ENCODE peak calls at places on chromosome 16, in ten cellular contexts. T, C, K, S, Z, G, M, Q, N and I are unnamed samples.

GRCh38 chr16:65069090-65069489 is 52.8 kb downstream of the CDH11 start:
- DNase-seq in N (no peak), G (peak; percentile 23), M (peak; percentile 75), S (no peak), K (no peak), Q (peak; percentile 92), Z (no peak), C (no peak), T (no peak), I (no peak)

GRCh38 chr16:47873434-47873833 is 282.4 kb downstream of the ABCC12 start:
- DNase-seq in G (no peak), Q (no peak), C (no peak), M (no peak), S (no peak), K (no peak), Z (no peak), T (no peak), N (no peak), I (no peak)

GRCh38 chr16:12214509-12214908 is 238.0 kb downstream of the SNX29 start:
- DNase-seq in Q (no peak), N (no peak), C (no peak), G (no peak), S (no peak), Z (no peak), T (no peak), M (no peak), K (no peak), I (no peak)

GRCh38 chr16:54493594-54493993 is 207.0 kb upstream of the IRX3 start:
- DNase-seq in T (no peak), K (no peak), N (no peak), Z (no peak), G (no peak), M (no peak), C (no peak), S (no peak), Q (no peak), I (no peak)

GRCh38 chr16:81376880-81377279 is 62.1 kb downstream of the GAN start:
- DNase-seq in N (no peak), Z (no peak), C (no peak), Q (no peak), S (no peak), G (no peak), K (no peak), T (no peak), M (peak; percentile 6), I (no peak)

GRCh38 chr16:11138026-11138768 is 117.8 kb downstream of the SOCS1 start:
- DNase-seq in Z (no peak), K (no peak), M (no peak), G (no peak), N (no peak), C (no peak), S (no peak), Q (no peak), T (no peak), I (no peak)

GRCh38 chr16:82119405-82119804 is 50.6 kb downstream of the MPHOSPH6 start:
- DNase-seq in T (no peak), M (no peak), Q (no peak), K (no peak), N (no peak), G (no peak), C (no peak), Z (no peak), S (no peak), I (no peak)

GRCh38 chr16:3170440-3171180 is 17.4 kb upstream of the OR1F1 start:
- DNase-seq in Q (no peak), N (no peak), G (no peak), S (no peak), M (no peak), Z (peak; percentile 48), T (no peak), C (no peak), K (no peak), I (no peak)

GRCh38 chr16:88502776-88503280 is 49.7 kb downstream of the ZFPM1 start:
- DNase-seq in Z (no peak), N (no peak), S (no peak), K (no peak), G (no peak), T (no peak), M (no peak), Q (no peak), C (no peak), I (no peak)

GRCh38 chr16:88503374-88503770 is 50.3 kb downstream of the ZFPM1 start:
- DNase-seq in M (peak; percentile 51), T (no peak), K (no peak), N (no peak), Q (no peak), C (no peak), Z (no peak), G (no peak), S (no peak), I (no peak)

GRCh38 chr16:88505405-88506082 is 52.5 kb downstream of the ZFPM1 start:
- DNase-seq in Q (no peak), G (peak; percentile 75), Z (peak; percentile 72), N (peak; percentile 62), M (peak; percentile 30), K (peak; percentile 80), C (no peak), T (peak; percentile 85), S (peak; percentile 61), I (no peak)

GRCh38 chr16:88503771-88504488 is 50.9 kb downstream of the ZFPM1 start:
- DNase-seq in N (no peak), Z (no peak), M (no peak), G (no peak), C (no peak), Q (no peak), T (no peak), K (no peak), S (no peak), I (no peak)

GRCh38 chr16:88504489-88505404 is 51.7 kb downstream of the ZFPM1 start:
- DNase-seq in K (no peak), Z (no peak), G (no peak), S (no peak), T (no peak), M (no peak), N (no peak), Q (no peak), C (no peak), I (no peak)
- H3K4me1 ChIP-seq in K (no peaks in the 10 kb centered on the region), Z (peaks cover under 1% of the 10 kb centered on the region), G (peaks cover 9% of the 10 kb centered on the region), S (no peaks in the 10 kb centered on the region), T (peaks cover 11% of the 10 kb centered on the region), M (peaks cover 14% of the 10 kb centered on the region), N (no peaks in the 10 kb centered on the region), Q (no peaks in the 10 kb centered on the region), C (no peaks in the 10 kb centered on the region), I (peaks cover 9% of the 10 kb centered on the region)

GRCh38 chr16:23088018-23088417 is 61.2 kb downstream of the USP31 start:
- DNase-seq in M (no peak), C (no peak), G (no peak), Z (no peak), S (no peak), T (no peak), N (no peak), Q (no peak), K (no peak), I (no peak)

GRCh38 chr16:23089111-23089510 is 60.1 kb downstream of the USP31 start:
- DNase-seq in G (no peak), C (no peak), Z (no peak), Q (no peak), S (no peak), M (no peak), N (no peak), T (no peak), K (no peak), I (no peak)

GRCh38 chr16:23092072-23092800 is 57.0 kb downstream of the USP31 start:
- DNase-seq in N (no peak), Q (no peak), S (no peak), M (no peak), G (no peak), C (no peak), Z (no peak), K (no peak), T (no peak), I (no peak)

DNA sequence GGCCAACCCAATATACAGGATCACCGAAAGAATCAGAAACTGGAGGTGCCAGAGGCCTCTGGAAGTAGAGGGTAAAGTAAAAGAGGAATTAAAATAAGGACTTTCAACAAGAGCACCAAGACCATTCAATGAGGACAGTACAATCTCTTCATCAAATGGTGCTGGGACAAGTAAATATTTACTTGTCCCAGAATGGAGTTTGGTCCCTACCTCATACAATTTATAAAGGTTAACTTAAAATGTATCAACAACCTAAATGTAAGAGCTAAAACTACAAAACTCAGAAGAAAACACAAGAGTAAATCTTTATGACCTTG is 56.5 kb downstream of the USP31 start:
- DNase-seq in G (no peak), S (no peak), N (no peak), K (no peak), Z (no peak), C (no peak), M (no peak), Q (no peak), T (no peak), I (no peak)
- H3K4me3 ChIP-seq in G (no peak overlapping the region), S (no peak overlapping the region), N (no peak overlapping the region), K (no peak overlapping the region), Z (no peak overlapping the region), C (no peak overlapping the region), M (no peak overlapping the region), Q (no peak overlapping the region), T (no peak overlapping the region), I (no peak overlapping the region)

GRCh38 chr16:1142911-1143310 is 10.0 kb upstream of the CACNA1H start:
- DNase-seq in C (no peak), M (no peak), Q (no peak), K (no peak), T (no peak), Z (no peak), G (no peak), S (no peak), N (no peak), I (no peak)

GRCh38 chr16:1146409-1146808 is 6.5 kb upstream of the CACNA1H start:
- DNase-seq in S (no peak), T (no peak), G (no peak), Z (no peak), K (no peak), C (no peak), Q (no peak), N (no peak), M (no peak), I (no peak)

GRCh38 chr16:1145383-1146100 is 7.4 kb upstream of the CACNA1H start:
- DNase-seq in M (no peak), S (no peak), K (no peak), C (no peak), Z (no peak), T (no peak), G (no peak), N (peak; percentile 51), Q (no peak), I (no peak)

GRCh38 chr16:1143761-1144450 is 9.0 kb upstream of the CACNA1H start:
- DNase-seq in T (no peak), N (no peak), M (no peak), S (no peak), Q (no peak), C (no peak), K (no peak), G (no peak), Z (no peak), I (no peak)

DNA sequence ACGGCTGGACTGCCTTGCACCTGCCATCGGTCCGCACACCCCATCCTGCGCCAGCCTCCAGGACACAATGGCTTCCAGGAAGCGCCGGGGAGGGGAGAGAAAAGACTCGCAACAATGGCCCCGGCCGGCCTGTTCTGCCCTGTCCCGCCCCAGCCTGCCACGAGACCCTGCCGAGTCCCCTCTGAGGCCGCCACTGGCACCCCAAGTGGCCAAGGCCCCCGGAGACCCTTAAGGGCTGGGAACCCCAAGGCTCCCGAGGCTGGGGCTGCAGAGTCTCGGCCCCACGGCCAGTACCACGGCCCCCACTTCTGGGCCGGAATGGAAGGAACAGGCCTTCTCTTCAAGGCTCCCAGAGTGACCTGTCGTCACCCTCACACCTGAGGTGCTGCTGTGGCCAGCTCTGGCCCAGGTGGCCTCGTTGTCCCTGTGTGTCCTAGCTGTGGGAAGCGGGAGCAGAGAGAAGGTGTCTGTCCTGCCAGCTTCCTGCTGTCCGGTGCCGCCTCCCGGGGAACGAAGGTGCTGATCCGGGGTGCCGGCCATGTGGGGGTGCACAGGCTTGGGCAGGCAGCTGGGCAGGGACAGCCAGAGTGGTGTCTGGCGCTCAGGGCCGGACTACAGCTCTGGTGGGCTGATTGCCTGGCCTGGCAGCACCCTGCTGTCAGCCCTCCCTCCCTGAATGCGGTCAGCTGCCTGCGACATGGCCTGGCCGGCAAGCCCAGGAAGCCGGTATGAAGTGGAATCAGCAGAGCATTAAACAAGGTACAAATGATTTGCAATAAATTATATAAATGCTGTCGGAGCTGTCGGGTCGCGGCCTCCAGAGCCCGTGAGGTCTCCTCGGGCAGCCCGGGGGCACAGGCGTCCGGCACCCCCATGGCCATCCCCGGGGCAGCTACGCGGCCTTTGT is 8.2 kb upstream of the CACNA1H start:
- DNase-seq in K (no peak), Z (no peak), N (no peak), S (no peak), T (no peak), Q (no peak), G (no peak), M (no peak), C (no peak), I (no peak)
- H3K4me1 ChIP-seq in K (no peaks in the 10 kb centered on the region), Z (no peaks in the 10 kb centered on the region), N (peaks cover under 1% of the 10 kb centered on the region), S (no peaks in the 10 kb centered on the region), T (no peaks in the 10 kb centered on the region), Q (no peaks in the 10 kb centered on the region), G (no peaks in the 10 kb centered on the region), M (no peaks in the 10 kb centered on the region), C (no peaks in the 10 kb centered on the region), I (no peaks in the 10 kb centered on the region)

GRCh38 chr16:57630931-57631845 is 2.8 kb downstream of the ADGRG1 start:
- DNase-seq in S (no peak), Z (no peak), T (no peak), C (no peak), M (no peak), K (no peak), G (no peak), N (no peak), Q (no peak), I (no peak)
- H3K4me3 ChIP-seq in S (no peak overlapping the region), Z (peak overlapping the region; percentile 50), T (no peak overlapping the region), C (peak overlapping the region; percentile 49), M (no peak overlapping the region), K (no peak overlapping the region), G (peak overlapping the region; percentile 44), N (no peak overlapping the region), Q (no peak overlapping the region), I (no peak overlapping the region)